ENCODE peak calls at places on chromosomes 5 and 9, in five cellular contexts. S is right lobe of liver, U is left colon, I is LoVo, G is RCC 7860. D is an unnamed sample.

GRCh38 chr5:41835625-41836024 is 34.6 kb downstream of the OXCT1 start:
- DNase-seq in S (no peak), U (no peak), I (peak), G (peak), D (no peak)

GRCh38 chr9:79254900-79255651 is 316.7 kb upstream of the TLE4 start:
- DNase-seq in S (no peak), U (no peak), I (no peak), G (no peak), D (no peak)

GRCh38 chr9:27382308-27382707 is 85.4 kb upstream of the EQTN start:
- DNase-seq in S (no peak), U (peak), I (peak), G (no peak), D (no peak)

GRCh38 chr9:93646640-93647178 is 70.3 kb downstream of the PHF2 start:
- DNase-seq in S (no peak), U (peak), I (no peak), G (no peak), D (no peak)

GRCh38 chr5:157378509-157378908 is 81.5 kb upstream of the NIPAL4 start:
- DNase-seq in S (no peak), U (no peak), I (no peak), G (no peak), D (no peak)

GRCh38 chr9:134652291-134653225 is 11.0 kb downstream of the COL5A1 start:
- DNase-seq in S (peak), U (no peak), I (no peak), G (no peak), D (no peak)

GRCh38 chr5:30752015-30752414 is 441.5 kb upstream of the CDH6 start:
- DNase-seq in S (no peak), U (no peak), I (no peak), G (peak), D (no peak)

GRCh38 chr5:77463905-77464304 is 28.2 kb downstream of the WDR41 start:
- DNase-seq in S (no peak), U (no peak), I (no peak), G (no peak), D (no peak)

GRCh38 chr5:67620386-67621039 is 423.9 kb upstream of the CD180 start:
- DNase-seq in S (no peak), U (no peak), I (no peak), G (no peak), D (no peak)

GRCh38 chr5:98768160-98769005 is 5.1 kb upstream of the RGMB start:
- DNase-seq in S (no peak), U (no peak), I (peak), G (peak), D (peak)

GRCh38 chr9:134361843-134362414 is 35.7 kb downstream of the RXRA start:
- DNase-seq in S (no peak), U (no peak), I (no peak), G (no peak), D (no peak)

GRCh38 chr9:107600060-107600573 is 110.5 kb upstream of the KLF4 start:
- DNase-seq in S (no peak), U (no peak), I (peak), G (no peak), D (no peak)

GRCh38 chr5:1338196-1338490 is 6.8 kb downstream of the CLPTM1L start:
- DNase-seq in S (no peak), U (no peak), I (no peak), G (no peak), D (no peak)

GRCh38 chr9:88819471-88819870 is 171.8 kb upstream of the S1PR3 start:
- DNase-seq in S (no peak), U (no peak), I (no peak), G (no peak), D (no peak)

GRCh38 chr9:126621056-126621918 is 7.6 kb downstream of the LMX1B start:
- DNase-seq in S (no peak), U (no peak), I (no peak), G (no peak), D (no peak)

GRCh38 chr9:36127652-36128244 is 8.8 kb upstream of the GLIPR2 start:
- DNase-seq in S (no peak), U (no peak), I (no peak), G (no peak), D (no peak)

GRCh38 chr9:116572095-116572748 is 114.9 kb upstream of the TRIM32 start:
- DNase-seq in S (peak), U (peak), I (peak), G (peak), D (peak)

GRCh38 chr9:88818495-88819201 is 172.6 kb upstream of the S1PR3 start:
- DNase-seq in S (no peak), U (no peak), I (no peak), G (no peak), D (no peak)

GRCh38 chr5:113278976-113279375 is 155.8 kb downstream of the TSSK1B start:
- DNase-seq in S (no peak), U (no peak), I (no peak), G (peak), D (no peak)

GRCh38 chr9:2729003-2729402 is 11.7 kb downstream of the KCNV2 start:
- DNase-seq in S (no peak), U (no peak), I (no peak), G (no peak), D (no peak)

GRCh38 chr5:6158974-6159863 is 219.1 kb downstream of the MED10 start:
- DNase-seq in S (peak), U (no peak), I (peak), G (peak), D (no peak)

GRCh38 chr9:128065907-128066712 is 1.0 kb downstream of the NAIF1 start:
- DNase-seq in S (no peak), U (no peak), I (no peak), G (no peak), D (no peak)

GRCh38 chr5:6435356-6435755 is 13.3 kb upstream of the UBE2QL1 start:
- DNase-seq in S (peak), U (no peak), I (no peak), G (no peak), D (no peak)

GRCh38 chr9:136179761-136180160 is 25.2 kb downstream of the LHX3 start:
- DNase-seq in S (no peak), U (no peak), I (no peak), G (no peak), D (no peak)

GRCh38 chr9:78539904-78540303 is 243.0 kb downstream of the PSAT1 start:
- DNase-seq in S (peak), U (no peak), I (peak), G (peak), D (no peak)

GRCh38 chr5:177179431-177179830 is 45.9 kb downstream of the NSD1 start:
- DNase-seq in S (no peak), U (no peak), I (no peak), G (no peak), D (no peak)

D was measured in lower lobe of right lung.